ENCODE peak calls at places on chromosomes 16 and 17, in eight cellular contexts. F, T, H, K, X, Q, L and N are unnamed samples.

GRCh38 chr16:70410736-70411135 is 28.2 kb downstream of the ST3GAL2 start:
- DNase-seq in F (peak; percentile 63), T (no peak), H (no peak), K (no peak), X (no peak), Q (no peak), L (no peak), N (no peak)

GRCh38 chr17:40909351-40909750 is 24.3 kb upstream of the KRT20 start:
- DNase-seq in F (peak; percentile 12), T (peak; percentile 87), H (peak; percentile 60), K (peak; percentile 45), X (peak; percentile 91), Q (peak; percentile 24), L (peak; percentile 11), N (peak; percentile 43)

GRCh38 chr17:72477529-72477928 is 356.7 kb downstream of the SOX9 start:
- DNase-seq in F (no peak), T (peak; percentile 38), H (no peak), K (no peak), X (no peak), Q (no peak), L (no peak), N (no peak)

GRCh38 chr17:1649116-1649843 is 386 bp downstream of the RILP start:
- DNase-seq in F (no peak), T (peak; percentile 81), H (no peak), K (peak; percentile 86), X (peak; percentile 71), Q (peak; percentile 40), L (peak; percentile 42), N (peak; percentile 63)

GRCh38 chr16:70738083-70738977 is 52.5 kb upstream of the MTSS2 start:
- DNase-seq in F (no peak), T (peak; percentile 50), H (no peak), K (no peak), X (peak; percentile 9), Q (no peak), L (no peak), N (peak; percentile 27)

GRCh38 chr17:6686026-6686425 is 27.1 kb downstream of the SLC13A5 start:
- DNase-seq in F (no peak), T (no peak), H (no peak), K (no peak), X (no peak), Q (no peak), L (no peak), N (no peak)

GRCh38 chr16:890217-890616 is 80.6 kb downstream of the LMF1 start:
- DNase-seq in F (no peak), T (no peak), H (no peak), K (no peak), X (no peak), Q (no peak), L (no peak), N (no peak)

GRCh38 chr16:77919761-77920415 is 102.5 kb upstream of the CLEC3A start:
- DNase-seq in F (no peak), T (no peak), H (no peak), K (no peak), X (no peak), Q (no peak), L (no peak), N (no peak)

GRCh38 chr17:41340934-41341861 is 9.4 kb downstream of the KRT33A start:
- DNase-seq in F (no peak), T (no peak), H (no peak), K (no peak), X (no peak), Q (no peak), L (no peak), N (no peak)

GRCh38 chr17:76082326-76083251 is 3.6 kb downstream of the ZACN start:
- DNase-seq in F (no peak), T (no peak), H (no peak), K (no peak), X (no peak), Q (no peak), L (no peak), N (no peak)

GRCh38 chr17:2594657-2595085 is 1.2 kb downstream of the PAFAH1B1 start:
- DNase-seq in F (no peak), T (no peak), H (no peak), K (no peak), X (no peak), Q (peak; percentile 6), L (no peak), N (peak; percentile 42)

GRCh38 chr17:48541574-48542113 is 3.3 kb downstream of the HOXB2 start:
- DNase-seq in F (no peak), T (no peak), H (no peak), K (no peak), X (no peak), Q (no peak), L (no peak), N (no peak)

GRCh38 chr16:69367980-69368379 is 16.4 kb upstream of the TMED6 start:
- DNase-seq in F (no peak), T (no peak), H (no peak), K (no peak), X (no peak), Q (no peak), L (no peak), N (no peak)

GRCh38 chr16:4123617-4124300 is 7.5 kb upstream of the ADCY9 start:
- DNase-seq in F (no peak), T (no peak), H (no peak), K (no peak), X (no peak), Q (no peak), L (no peak), N (no peak)

GRCh38 chr17:43601280-43602050 is 55.3 kb upstream of the ETV4 start:
- DNase-seq in F (no peak), T (peak; percentile 47), H (no peak), K (no peak), X (no peak), Q (no peak), L (no peak), N (no peak)

GRCh38 chr17:49513616-49514373 is 18.7 kb downstream of the NGFR start:
- DNase-seq in F (no peak), T (no peak), H (no peak), K (no peak), X (no peak), Q (no peak), L (no peak), N (no peak)

GRCh38 chr16:15576960-15577958 is 65.7 kb downstream of the MARF1 start:
- DNase-seq in F (no peak), T (no peak), H (no peak), K (no peak), X (peak; percentile 99), Q (no peak), L (no peak), N (no peak)

GRCh38 chr16:56838622-56839337 is 26.2 kb upstream of the SLC12A3 start:
- DNase-seq in F (no peak), T (no peak), H (no peak), K (no peak), X (no peak), Q (no peak), L (no peak), N (no peak)

GRCh38 chr16:4615389-4616046 is 830 bp upstream of the UBALD1 start:
- DNase-seq in F (no peak), T (peak; percentile 52), H (no peak), K (no peak), X (no peak), Q (no peak), L (no peak), N (no peak)

GRCh38 chr17:77867976-77868713 is 90.4 kb upstream of the TNRC6C start:
- DNase-seq in F (no peak), T (no peak), H (no peak), K (no peak), X (no peak), Q (no peak), L (no peak), N (no peak)

GRCh38 chr16:2483160-2483559 is 8.2 kb downstream of the TBC1D24 start:
- DNase-seq in F (no peak), T (no peak), H (no peak), K (no peak), X (no peak), Q (no peak), L (no peak), N (no peak)

GRCh38 chr16:2450535-2450934 is 9.4 kb upstream of the TEDC2 start:
- DNase-seq in F (no peak), T (no peak), H (no peak), K (no peak), X (no peak), Q (no peak), L (no peak), N (no peak)

GRCh38 chr17:35214192-35214591 is 20.0 kb upstream of the SLC35G3 start:
- DNase-seq in F (no peak), T (no peak), H (no peak), K (no peak), X (no peak), Q (no peak), L (no peak), N (peak; percentile 72)

GRCh38 chr16:87238371-87238715 is 78.8 kb downstream of the C16orf95 start:
- DNase-seq in F (no peak), T (no peak), H (no peak), K (no peak), X (no peak), Q (no peak), L (no peak), N (no peak)

GRCh38 chr17:31269597-31269996 is 27.4 kb downstream of the OMG start:
- DNase-seq in F (no peak), T (no peak), H (no peak), K (no peak), X (no peak), Q (no peak), L (no peak), N (no peak)

GRCh38 chr16:58490100-58490499 is 9.8 kb upstream of the NDRG4 start:
- DNase-seq in F (no peak), T (no peak), H (no peak), K (no peak), X (no peak), Q (no peak), L (no peak), N (no peak)

GRCh38 chr17:1802429-1802828 is 27.3 kb downstream of the SMYD4 start:
- DNase-seq in F (no peak), T (no peak), H (no peak), K (no peak), X (no peak), Q (no peak), L (no peak), N (no peak)

GRCh38 chr16:1908983-1909382 is 9.2 kb downstream of the HS3ST6 start:
- DNase-seq in F (no peak), T (no peak), H (no peak), K (no peak), X (no peak), Q (no peak), L (no peak), N (no peak)